ENCODE peak calls at places on chromosomes 4 and X, in ten cellular contexts. R, T, U, O, Z, E, X, H, Q and J are unnamed samples.

GRCh38 chr4:153684182-153685073 is at the start of gene TLR2:
- DNase-seq in R (peak; percentile 36), E (no peak), X (peak; percentile 7), O (peak; percentile 70), H (peak; percentile 48), U (peak; percentile 18), Q (peak; percentile 85), Z (peak; percentile 61), T (peak; percentile 73), J (peak; percentile 21)

GRCh38 chrX:103513476-103514108 is 5.7 kb downstream of the RAB40A start:
- DNase-seq in X (no peak), Z (no peak), E (no peak), H (no peak), U (no peak), R (no peak), Q (no peak), O (no peak), T (no peak), J (peak; percentile 37)

GRCh38 chrX:11537141-11537540 is 128.6 kb downstream of the ARHGAP6 start:
- DNase-seq in E (no peak), Q (no peak), X (no peak), R (no peak), Z (no peak), T (no peak), O (no peak), U (no peak), H (no peak), J (no peak)

GRCh38 chr4:186948361-186949291 is 225.0 kb upstream of the FAT1 start:
- DNase-seq in U (no peak), H (no peak), T (peak; percentile 55), Z (no peak), Q (no peak), O (peak; percentile 30), R (no peak), X (peak; percentile 75), E (peak; percentile 75), J (no peak)

GRCh38 chr4:184476660-184477059 is 2.3 kb upstream of the IRF2 start:
- DNase-seq in E (no peak), Q (no peak), H (no peak), T (no peak), O (no peak), R (peak; percentile 11), Z (no peak), U (no peak), X (no peak), J (no peak)

GRCh38 chr4:173538148-173538902 is 8.3 kb upstream of the HAND2 start:
- DNase-seq in X (no peak), Q (no peak), Z (no peak), T (peak; percentile 68), E (no peak), U (no peak), R (no peak), H (no peak), O (peak; percentile 70), J (no peak)

GRCh38 chrX:145003443-145003842 is 243.9 kb upstream of the SPANXN1 start:
- DNase-seq in H (no peak), O (no peak), R (no peak), E (no peak), Z (no peak), T (no peak), U (no peak), Q (no peak), X (no peak), J (peak; percentile 22)

GRCh38 chr4:38323141-38323634 is 340.8 kb upstream of the KLF3 start:
- DNase-seq in T (no peak), U (no peak), Z (no peak), H (no peak), R (no peak), E (peak; percentile 62), O (no peak), Q (no peak), X (peak; percentile 68), J (no peak)

GRCh38 chrX:41720125-41720780 is 3.7 kb upstream of the GPR82 start:
- DNase-seq in Q (peak; percentile 28), U (no peak), O (no peak), Z (no peak), X (peak; percentile 51), E (peak; percentile 31), R (peak; percentile 23), T (no peak), H (no peak), J (peak; percentile 12)

GRCh38 chrX:21847342-21847741 is 7.9 kb downstream of the MBTPS2 start:
- DNase-seq in T (no peak), O (no peak), U (no peak), Q (no peak), E (no peak), Z (no peak), H (no peak), X (no peak), R (no peak), J (no peak)

GRCh38 chr4:85929926-85930325 is 429.9 kb downstream of the MAPK10 start:
- DNase-seq in E (no peak), H (no peak), X (no peak), R (no peak), T (no peak), O (no peak), Z (no peak), Q (peak; percentile 68), U (no peak), J (no peak)

GRCh38 chrX:100662791-100663190 is 18.8 kb downstream of the SRPX2 start:
- DNase-seq in Q (no peak), X (peak; percentile 12), O (no peak), E (no peak), Z (no peak), R (no peak), H (no peak), T (no peak), U (no peak), J (peak; percentile 73)
- H3K36me3 ChIP-seq in Q (no peaks in the 10 kb centered on the region), X (peaks cover 1% of the 10 kb centered on the region), O (no peaks in the 10 kb centered on the region), E (peaks cover 9% of the 10 kb centered on the region), Z (no peaks in the 10 kb centered on the region), R (no peaks in the 10 kb centered on the region), H (no peaks in the 10 kb centered on the region), T (no peaks in the 10 kb centered on the region), U (no peaks in the 10 kb centered on the region), J (no peaks in the 10 kb centered on the region)

GRCh38 chr4:145501051-145501660 is 19.5 kb downstream of the SMAD1 start:
- DNase-seq in Q (no peak), O (no peak), H (no peak), T (no peak), Z (no peak), R (no peak), X (no peak), U (no peak), E (no peak), J (no peak)
- H3K4me3 ChIP-seq in Q (no peak overlapping the region), O (no peak overlapping the region), H (no peak overlapping the region), T (no peak overlapping the region), Z (peak overlapping the region; percentile 4), R (no peak overlapping the region), X (no peak overlapping the region), U (no peak overlapping the region), E (no peak overlapping the region), J (no peak overlapping the region)

DNA sequence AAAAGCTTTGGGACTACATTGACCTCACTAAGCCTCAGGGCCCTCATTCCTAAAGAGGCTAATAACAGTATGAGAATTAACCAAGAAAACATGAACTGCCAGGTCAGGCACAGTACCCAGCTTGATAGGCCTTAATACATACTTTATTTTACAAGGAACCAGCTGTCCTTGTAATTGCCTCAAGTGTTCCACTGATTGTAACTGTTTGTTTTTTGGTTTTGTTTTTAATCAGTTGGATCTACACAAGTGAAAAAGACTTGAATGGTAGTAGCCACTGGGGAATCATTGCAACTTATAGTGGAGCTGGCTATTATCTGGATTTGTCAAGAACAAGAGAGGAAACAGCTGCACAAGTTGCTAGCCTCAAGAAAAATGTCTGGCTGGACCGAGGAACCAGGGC is 35.6 kb downstream of the PKD2 start:
- DNase-seq in H (no peak), R (no peak), O (no peak), X (no peak), U (no peak), Z (no peak), Q (no peak), T (no peak), E (no peak), J (no peak)
- H3K36me3 ChIP-seq in H (peaks cover 13% of the 10 kb centered on the region), R (no peaks in the 10 kb centered on the region), O (peaks cover 30% of the 10 kb centered on the region), X (peaks cover 24% of the 10 kb centered on the region), U (no peaks in the 10 kb centered on the region), Z (peaks cover 93% of the 10 kb centered on the region), Q (peaks cover 92% of the 10 kb centered on the region), T (peaks cover 82% of the 10 kb centered on the region), E (peaks cover 76% of the 10 kb centered on the region), J (peaks cover 12% of the 10 kb centered on the region)

GRCh38 chr4:26789208-26789607 is 71.4 kb upstream of the STIM2 start:
- DNase-seq in Q (no peak), H (no peak), E (no peak), R (no peak), X (peak; percentile 18), Z (no peak), T (no peak), U (no peak), O (no peak), J (peak; percentile 44)
- H3K4me3 ChIP-seq in Q (no peak overlapping the region), H (no peak overlapping the region), E (no peak overlapping the region), R (no peak overlapping the region), X (no peak overlapping the region), Z (no peak overlapping the region), T (no peak overlapping the region), U (no peak overlapping the region), O (no peak overlapping the region), J (no peak overlapping the region)

DNA sequence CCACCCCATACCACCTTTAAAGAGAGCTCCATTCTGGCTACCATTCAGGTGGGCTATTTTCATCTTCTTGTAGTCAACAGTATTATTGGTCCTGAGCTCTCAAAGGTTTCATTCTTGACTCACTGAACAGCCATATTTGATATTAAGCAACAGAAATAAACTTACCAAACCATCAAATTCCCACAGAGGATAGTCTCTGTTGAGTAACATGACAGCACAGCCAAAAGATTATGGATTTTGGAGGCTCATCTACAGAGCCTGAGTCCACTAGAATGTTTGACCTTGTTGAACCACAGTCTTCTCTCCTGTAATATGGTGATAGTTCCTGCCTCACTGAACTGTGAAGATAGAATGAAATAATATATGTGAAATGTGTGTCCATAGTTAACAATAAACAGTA is 276.3 kb upstream of the LDB2 start:
- DNase-seq in X (no peak), Z (no peak), T (no peak), R (no peak), E (no peak), H (no peak), O (no peak), U (no peak), Q (no peak), J (no peak)
- H3K36me3 ChIP-seq in X (no peaks in the 10 kb centered on the region), Z (no peaks in the 10 kb centered on the region), T (no peaks in the 10 kb centered on the region), R (no peaks in the 10 kb centered on the region), E (no peaks in the 10 kb centered on the region), H (no peaks in the 10 kb centered on the region), O (no peaks in the 10 kb centered on the region), U (no peaks in the 10 kb centered on the region), Q (no peaks in the 10 kb centered on the region), J (no peaks in the 10 kb centered on the region)

DNA sequence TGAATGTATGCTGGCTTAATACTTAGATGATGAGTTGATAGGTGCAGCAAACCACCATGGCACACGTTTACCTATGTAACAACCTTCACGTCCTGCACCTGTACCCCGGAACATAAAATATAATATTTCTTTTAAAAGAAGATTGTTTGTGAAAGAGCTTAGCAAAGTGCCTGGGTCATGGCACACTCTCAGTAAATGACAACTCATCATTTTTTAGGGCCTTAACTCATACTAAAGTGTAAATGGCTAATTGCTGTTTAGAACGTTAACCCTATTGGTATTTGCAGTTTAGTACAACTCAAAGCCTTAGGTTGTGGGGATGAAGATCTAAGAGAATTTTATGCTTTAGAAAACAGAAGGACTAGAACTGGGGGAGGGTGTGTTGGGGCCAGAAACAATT is 67.7 kb downstream of the SEL1L3 start:
- DNase-seq in E (no peak), X (no peak), T (no peak), Z (no peak), H (no peak), Q (no peak), U (no peak), O (no peak), R (no peak), J (no peak)
- H3K4me3 ChIP-seq in E (no peak overlapping the region), X (no peak overlapping the region), T (no peak overlapping the region), Z (no peak overlapping the region), H (no peak overlapping the region), Q (no peak overlapping the region), U (no peak overlapping the region), O (no peak overlapping the region), R (no peak overlapping the region), J (no peak overlapping the region)